ENCODE peak calls at places on chromosomes 1 and 21, in four cellular contexts. L is AG09309, I is GM23248, F is trophoblast cell. P is an unnamed sample.

GRCh38 chr1:29786195-29786594 is 549.9 kb downstream of the PTPRU start:
- DNase-seq in F (no peak), L (no peak), I (no peak), P (no peak)

GRCh38 chr21:43289966-43290365 is 121.2 kb downstream of the CRYAA start:
- DNase-seq in L (no peak), F (no peak), I (no peak), P (no peak)

GRCh38 chr1:201291917-201292316 is 8.6 kb downstream of the PKP1 start:
- DNase-seq in L (no peak), F (no peak), I (no peak), P (no peak)

GRCh38 chr1:153312569-153313186 is at the start of gene PGLYRP3:
- DNase-seq in F (no peak), L (no peak), I (no peak), P (no peak)

GRCh38 chr1:71521655-71522264 is 440.9 kb upstream of the ZRANB2 start:
- DNase-seq in I (peak), L (peak), F (peak), P (peak)

GRCh38 chr1:106995970-106996369 is 60.5 kb upstream of the PRMT6 start:
- DNase-seq in F (no peak), L (no peak), I (no peak), P (no peak)

GRCh38 chr1:197618065-197618464 is 157.2 kb downstream of the DENND1B start:
- DNase-seq in L (no peak), I (peak), F (no peak), P (peak)

GRCh38 chr1:167333703-167334102 is 113.0 kb downstream of the POU2F1 start:
- DNase-seq in L (no peak), F (no peak), I (no peak), P (no peak)

GRCh38 chr1:56056438-56057312 is 522.7 kb downstream of the PLPP3 start:
- DNase-seq in F (no peak), I (peak), L (no peak), P (peak)

GRCh38 chr1:44219301-44219626 is 6.0 kb downstream of the DMAP1 start:
- DNase-seq in F (no peak), I (no peak), L (no peak), P (no peak)

GRCh38 chr1:231357831-231358354 is 19.8 kb downstream of the SPRTN start:
- DNase-seq in I (peak), F (peak), L (peak), P (peak)

GRCh38 chr1:177274687-177275211 is 104.0 kb downstream of the BRINP2 start:
- DNase-seq in L (peak), F (no peak), I (peak), P (peak)

GRCh38 chr21:27802816-27803475 is 836.1 kb upstream of the ADAMTS5 start:
- DNase-seq in I (peak), F (no peak), L (no peak), P (peak)

GRCh38 chr1:98053471-98054366 is 132.9 kb upstream of the DPYD start:
- DNase-seq in F (peak), L (no peak), I (peak), P (peak)

GRCh38 chr1:116113615-116114014 is 2.4 kb downstream of the MAB21L3 start:
- DNase-seq in I (no peak), F (no peak), L (no peak), P (no peak)

GRCh38 chr1:36248250-36248894 is 24.1 kb downstream of the THRAP3 start:
- DNase-seq in L (peak), F (peak), I (peak), P (peak)

GRCh38 chr1:226763741-226764264 is 24.7 kb upstream of the ITPKB start:
- DNase-seq in L (peak), I (peak), F (peak), P (peak)

GRCh38 chr1:215045647-215046308 is 36.8 kb upstream of the KCNK2 start:
- DNase-seq in I (peak), F (peak), L (no peak), P (peak)

GRCh38 chr1:204685236-204686006 is at the start of gene LRRN2:
- DNase-seq in F (no peak), I (peak), L (no peak), P (no peak)

GRCh38 chr1:204684551-204685235 is 845 bp downstream of the LRRN2 start:
- DNase-seq in F (no peak), L (no peak), I (no peak), P (no peak)

GRCh38 chr1:204683284-204684205 is 2.0 kb downstream of the LRRN2 start:
- DNase-seq in F (no peak), I (no peak), L (no peak), P (no peak)

GRCh38 chr1:204680461-204680860 is 5.1 kb downstream of the LRRN2 start:
- DNase-seq in L (no peak), I (no peak), F (no peak), P (no peak)

DNA sequence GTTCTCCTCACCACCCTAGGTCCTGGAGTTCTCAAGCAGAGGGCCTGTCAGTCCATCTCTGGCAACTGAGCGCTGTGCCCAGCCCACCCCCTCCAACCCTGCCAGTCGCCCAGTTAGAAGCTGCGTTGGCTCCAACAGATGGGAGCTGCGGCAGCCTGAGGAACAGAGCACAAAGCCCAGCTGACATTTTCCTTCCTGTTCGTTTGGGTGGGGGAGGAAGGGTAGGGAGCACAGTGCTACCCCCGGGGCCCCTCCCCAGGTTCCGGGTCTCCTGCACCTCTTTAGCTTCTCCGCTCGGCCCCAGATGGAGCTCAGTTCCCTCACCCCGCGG is 1.4 kb downstream of the LRRN2 start:
- DNase-seq in F (no peak), I (no peak), L (no peak), P (no peak)
- H3K4me3 ChIP-seq in F (no peak), I (no peak), L (no peak), P (no peak)

GRCh38 chr1:65792671-65793358 is at the start of gene PDE4B:
- DNase-seq in F (peak), L (no peak), I (peak), P (peak)
- H3K4me3 ChIP-seq in F (peak), L (peak), I (peak), P (peak)

DNA sequence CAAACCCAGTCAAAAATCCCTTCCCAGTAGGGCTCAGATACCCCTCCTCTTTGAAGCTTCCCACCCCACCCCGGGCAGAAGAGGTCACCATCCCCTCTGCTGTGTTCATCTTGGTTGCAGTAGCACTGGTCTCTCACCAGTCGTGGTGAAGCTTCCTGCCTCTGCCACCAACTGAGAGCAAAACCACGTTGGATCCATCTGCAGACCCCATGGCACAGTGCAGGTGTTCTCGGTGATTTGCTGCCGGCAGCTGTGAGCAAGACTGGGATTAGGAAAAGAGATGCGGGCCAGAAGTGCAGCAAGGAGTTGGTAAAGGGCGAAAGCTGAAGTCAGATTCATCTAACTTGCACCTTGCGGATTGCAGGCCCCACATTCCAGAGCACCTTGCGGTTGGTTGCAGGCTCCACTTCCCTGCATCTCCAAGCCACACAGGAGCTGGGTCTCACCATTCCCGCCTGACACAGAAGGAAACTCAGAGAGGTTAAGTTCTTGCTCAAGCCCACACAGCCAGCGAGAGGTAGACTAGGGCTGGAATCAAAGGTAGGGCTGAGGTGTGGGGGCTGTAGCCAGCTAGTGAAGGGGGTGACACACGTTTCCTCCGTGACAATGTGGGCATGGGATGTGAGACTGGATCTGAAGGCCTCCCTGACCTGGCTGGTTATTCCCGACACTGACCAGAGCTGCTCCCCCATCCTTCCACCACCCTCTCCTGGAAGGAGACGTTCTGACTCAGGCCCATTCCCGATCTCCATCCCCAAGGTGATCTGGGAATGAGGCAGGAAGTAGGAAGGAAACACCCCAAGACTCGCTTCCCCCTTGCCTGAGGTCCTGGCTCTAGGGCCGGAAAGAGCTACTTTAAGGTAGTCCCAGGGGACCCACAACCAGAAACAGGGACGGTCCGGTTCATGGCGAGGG is 3.3 kb upstream of the FAM110D start:
- DNase-seq in L (no peak), I (no peak), F (no peak), P (no peak)
- H3K4me3 ChIP-seq in L (no peak), I (no peak), F (no peak), P (no peak)

GRCh38 chr21:41768371-41769042 is 1.7 kb upstream of the RIPK4 start:
- DNase-seq in F (peak), L (peak), I (peak), P (peak)
- H3K4me3 ChIP-seq in F (no peak), L (peak), I (peak), P (peak)

GRCh38 chr1:184953600-184954219 is 20.6 kb downstream of the NIBAN1 start:
- DNase-seq in F (peak), L (no peak), I (peak), P (peak)
- H3K4me3 ChIP-seq in F (no peak), L (no peak), I (peak), P (no peak)

DNA sequence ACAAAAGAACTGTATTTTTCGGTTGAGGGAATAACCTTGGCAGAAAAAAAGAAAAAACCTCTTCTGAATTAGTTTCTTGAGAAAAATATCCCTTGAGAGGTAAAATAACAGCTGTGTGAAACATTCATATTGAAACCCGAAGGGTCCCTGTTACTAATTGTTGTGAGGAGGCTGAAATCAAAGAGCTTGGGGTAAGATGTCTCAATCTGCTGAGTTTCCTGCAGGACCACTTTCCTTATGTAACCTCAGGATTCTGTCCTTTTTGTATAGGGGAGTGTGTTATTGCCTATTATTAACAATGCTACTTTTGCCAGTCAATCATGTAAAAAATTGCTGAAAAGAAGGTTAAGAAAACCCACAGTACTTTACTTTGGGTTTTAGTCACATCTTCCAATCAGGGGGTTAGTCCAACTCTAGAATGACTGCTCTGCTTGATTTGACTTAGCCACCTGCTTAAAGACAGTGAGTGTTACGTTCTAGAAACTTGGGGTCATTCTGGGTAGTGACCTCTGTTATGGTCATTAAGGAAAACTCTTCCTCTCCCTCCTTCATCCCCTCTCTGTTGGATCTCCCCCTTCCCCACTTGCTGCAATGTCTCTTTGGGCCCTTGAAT is 138.8 kb downstream of the GIPC2 start:
- DNase-seq in I (no peak), L (no peak), F (no peak), P (no peak)
- H3K4me3 ChIP-seq in I (no peak), L (no peak), F (no peak), P (no peak)

DNA sequence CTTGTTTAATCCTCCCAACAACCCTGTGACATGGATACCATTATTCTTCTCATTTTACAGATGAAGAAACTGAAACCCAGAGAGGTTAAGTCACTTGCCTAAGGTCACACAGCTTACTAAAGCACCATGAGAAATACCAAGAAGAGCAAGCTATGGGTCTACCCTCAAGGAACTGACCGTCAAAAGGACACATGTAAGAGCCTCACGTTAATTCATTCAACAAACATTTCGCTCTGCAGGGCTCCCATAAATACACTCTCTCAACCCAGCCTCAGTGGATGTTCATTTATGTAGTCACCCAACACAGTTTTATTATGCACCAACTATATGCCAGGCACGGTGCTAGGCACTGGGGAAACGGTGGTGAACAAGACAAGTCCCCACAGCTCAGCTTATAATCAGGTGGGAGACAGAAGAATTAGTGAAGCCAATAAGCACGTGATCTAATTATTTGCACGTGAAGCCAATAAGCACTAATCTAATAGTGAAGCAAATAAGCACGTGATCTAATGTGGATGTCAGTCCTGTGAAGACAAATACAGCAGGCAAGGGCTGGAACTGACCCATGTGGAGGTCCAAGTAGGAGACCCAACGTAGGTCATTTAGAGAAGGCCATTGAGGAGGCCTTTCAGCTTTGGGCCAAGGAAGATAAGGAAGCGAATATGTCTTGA is 52.1 kb upstream of the ZBTB40 start:
- DNase-seq in L (no peak), I (no peak), F (no peak), P (no peak)
- H3K4me3 ChIP-seq in L (no peak), I (no peak), F (no peak), P (no peak)

P was measured in AG10803.